ENCODE peak calls at places on chromosomes 6 and 20, in nine cellular contexts. B is psoas muscle; G is cardiac muscle cell; E is lung microvascular endothelial cell; A is GM23248; Z is H54; Y is GM06990; P is activated CD8-positive, alpha-beta memory T cell treated with anti-CD3 and anti-CD28 coated beads for 1 hour; H is GM12878. R is an unnamed sample.

GRCh38 chr6:166156942-166157341 is 10.7 kb downstream of the TBXT start:
- DNase-seq in B (no peak), G (no peak), E (no peak), A (peak), Z (no peak), Y (no peak), P (no peak), H (no peak), R (no peak)

GRCh38 chr20:51941503-51941902 is 139.2 kb upstream of the SALL4 start:
- DNase-seq in B (no peak), G (no peak), E (no peak), A (no peak), Z (no peak), Y (no peak), P (no peak), H (no peak), R (no peak)

GRCh38 chr6:134619789-134620188 is 301.9 kb upstream of the SGK1 start:
- DNase-seq in B (no peak), G (peak), E (no peak), A (peak), Z (peak), Y (no peak), P (no peak), H (no peak), R (no peak)

GRCh38 chr6:37759221-37760154 is 60.0 kb upstream of the ZFAND3 start:
- DNase-seq in B (no peak), G (no peak), E (no peak), A (peak), Z (no peak), Y (no peak), P (no peak), H (no peak), R (no peak)

GRCh38 chr6:56420296-56420695 is 172.9 kb upstream of the COL21A1 start:
- DNase-seq in B (no peak), G (no peak), E (no peak), A (peak), Z (no peak), Y (no peak), P (no peak), H (no peak), R (no peak)

GRCh38 chr6:131811510-131811909 is 3.7 kb downstream of the ENPP1 start:
- DNase-seq in B (no peak), G (no peak), E (no peak), A (no peak), Z (no peak), Y (no peak), P (no peak), H (no peak), R (no peak)

GRCh38 chr6:150959071-150959637 is 93.7 kb downstream of the MTHFD1L start:
- DNase-seq in B (no peak), G (no peak), E (peak), A (peak), Z (no peak), Y (no peak), P (no peak), H (no peak), R (no peak)

GRCh38 chr6:121686611-121687023 is 251.2 kb downstream of the GJA1 start:
- DNase-seq in B (no peak), G (no peak), E (no peak), A (peak), Z (no peak), Y (no peak), P (no peak), H (no peak), R (no peak)

GRCh38 chr6:135722679-135723078 is 128.8 kb upstream of the PDE7B start:
- DNase-seq in B (no peak), G (no peak), E (peak), A (peak), Z (peak), Y (no peak), P (no peak), H (no peak), R (peak)

GRCh38 chr6:13813621-13814175 is 659 bp downstream of the MCUR1 start:
- DNase-seq in B (peak), G (peak), E (peak), A (peak), Z (peak), Y (no peak), P (no peak), H (no peak), R (peak)

R was measured in dermis microvascular lymphatic vessel endothelial cell.